ENCODE peak calls at places on chromosome 19, in nine cellular contexts. One of them, this sample, is unnamed.

GRCh38 chr19:17706750-17707181 is 12.5 kb upstream of the MAP1S start:
- DNase-seq in tibial artery: no peak
- DNase-seq in lower lobe of right lung: no peak
- DNase-seq in A549: no peak
- DNase-seq in neuronal stem cell: no peak
- DNase-seq in CD8-positive, alpha-beta T cell: no peak
- DNase-seq in substantia nigra: peak; percentile 67
- DNase-seq in colonic mucosa: no peak
- DNase-seq in stomach: no peak
- DNase-seq in this sample: no peak

GRCh38 chr19:29841209-29841558 is 29.4 kb downstream of the CCNE1 start:
- DNase-seq in stomach: no peak
- DNase-seq in substantia nigra: no peak
- DNase-seq in CD8-positive, alpha-beta T cell: no peak
- DNase-seq in colonic mucosa: no peak
- DNase-seq in lower lobe of right lung: no peak
- DNase-seq in A549: no peak
- DNase-seq in neuronal stem cell: no peak
- DNase-seq in tibial artery: no peak
- DNase-seq in this sample: no peak

GRCh38 chr19:23795462-23795861 is 36.8 kb upstream of the ZNF681 start:
- DNase-seq in CD8-positive, alpha-beta T cell: no peak
- DNase-seq in tibial artery: no peak
- DNase-seq in neuronal stem cell: no peak
- DNase-seq in lower lobe of right lung: no peak
- DNase-seq in substantia nigra: no peak
- DNase-seq in A549: no peak
- DNase-seq in stomach: no peak
- DNase-seq in colonic mucosa: no peak
- DNase-seq in this sample: no peak

GRCh38 chr19:55188620-55189019 is 8.5 kb upstream of the SYT5 start:
- DNase-seq in substantia nigra: no peak
- DNase-seq in neuronal stem cell: no peak
- DNase-seq in A549: no peak
- DNase-seq in CD8-positive, alpha-beta T cell: no peak
- DNase-seq in stomach: no peak
- DNase-seq in tibial artery: no peak
- DNase-seq in colonic mucosa: no peak
- DNase-seq in lower lobe of right lung: no peak
- DNase-seq in this sample: no peak

GRCh38 chr19:30733826-30734550 is 361.8 kb downstream of the ZNF536 start:
- DNase-seq in stomach: no peak
- DNase-seq in lower lobe of right lung: no peak
- DNase-seq in tibial artery: no peak
- DNase-seq in substantia nigra: peak; percentile 18
- DNase-seq in A549: no peak
- DNase-seq in colonic mucosa: no peak
- DNase-seq in neuronal stem cell: peak; percentile 12
- DNase-seq in CD8-positive, alpha-beta T cell: no peak
- DNase-seq in this sample: no peak

GRCh38 chr19:44308011-44308410 is 3.2 kb upstream of the ZNF235 start:
- DNase-seq in colonic mucosa: no peak
- DNase-seq in stomach: no peak
- DNase-seq in lower lobe of right lung: no peak
- DNase-seq in CD8-positive, alpha-beta T cell: no peak
- DNase-seq in neuronal stem cell: no peak
- DNase-seq in substantia nigra: no peak
- DNase-seq in tibial artery: no peak
- DNase-seq in A549: no peak
- DNase-seq in this sample: no peak

GRCh38 chr19:12872941-12873890 is 8.0 kb downstream of the DNASE2 start:
- DNase-seq in neuronal stem cell: no peak
- DNase-seq in CD8-positive, alpha-beta T cell: no peak
- DNase-seq in tibial artery: peak; percentile 36
- DNase-seq in substantia nigra: no peak
- DNase-seq in lower lobe of right lung: peak; percentile 83
- DNase-seq in stomach: peak; percentile 88
- DNase-seq in colonic mucosa: peak; percentile 79
- DNase-seq in A549: no peak
- DNase-seq in this sample: no peak

GRCh38 chr19:15129856-15130580 is 22.8 kb downstream of the SYDE1 start:
- DNase-seq in A549: no peak
- DNase-seq in substantia nigra: no peak
- DNase-seq in lower lobe of right lung: no peak
- DNase-seq in CD8-positive, alpha-beta T cell: no peak
- DNase-seq in stomach: no peak
- DNase-seq in colonic mucosa: peak; percentile 47
- DNase-seq in neuronal stem cell: no peak
- DNase-seq in tibial artery: no peak
- DNase-seq in this sample: no peak

GRCh38 chr19:56875717-56876116 is 35.2 kb upstream of the PEG3 start:
- DNase-seq in A549: no peak
- DNase-seq in substantia nigra: no peak
- DNase-seq in tibial artery: no peak
- DNase-seq in CD8-positive, alpha-beta T cell: no peak
- DNase-seq in neuronal stem cell: no peak
- DNase-seq in lower lobe of right lung: no peak
- DNase-seq in colonic mucosa: no peak
- DNase-seq in stomach: no peak
- DNase-seq in this sample: no peak

GRCh38 chr19:54473071-54473941 is at the start of gene CDC42EP5:
- DNase-seq in stomach: peak; percentile 50
- DNase-seq in neuronal stem cell: no peak
- DNase-seq in A549: no peak
- DNase-seq in lower lobe of right lung: peak; percentile 59
- DNase-seq in tibial artery: peak; percentile 76
- DNase-seq in substantia nigra: peak; percentile 22
- DNase-seq in CD8-positive, alpha-beta T cell: no peak
- DNase-seq in colonic mucosa: peak; percentile 88
- DNase-seq in this sample: no peak

GRCh38 chr19:343941-344624 is 513 bp downstream of the MIER2 start:
- DNase-seq in A549: peak; percentile 47
- DNase-seq in CD8-positive, alpha-beta T cell: no peak
- DNase-seq in neuronal stem cell: peak; percentile 39
- DNase-seq in substantia nigra: no peak
- DNase-seq in tibial artery: no peak
- DNase-seq in lower lobe of right lung: no peak
- DNase-seq in stomach: no peak
- DNase-seq in colonic mucosa: no peak
- DNase-seq in this sample: no peak

GRCh38 chr19:34109596-34109995 is 62.7 kb upstream of the LSM14A start:
- DNase-seq in lower lobe of right lung: no peak
- DNase-seq in neuronal stem cell: no peak
- DNase-seq in A549: no peak
- DNase-seq in stomach: no peak
- DNase-seq in substantia nigra: no peak
- DNase-seq in CD8-positive, alpha-beta T cell: no peak
- DNase-seq in tibial artery: no peak
- DNase-seq in colonic mucosa: no peak
- DNase-seq in this sample: no peak

GRCh38 chr19:55486971-55487883 is 1.0 kb upstream of the SSC5D start:
- DNase-seq in CD8-positive, alpha-beta T cell: no peak
- DNase-seq in neuronal stem cell: no peak
- DNase-seq in A549: peak; percentile 66
- DNase-seq in lower lobe of right lung: no peak
- DNase-seq in stomach: no peak
- DNase-seq in substantia nigra: no peak
- DNase-seq in colonic mucosa: peak; percentile 67
- DNase-seq in tibial artery: peak; percentile 77
- DNase-seq in this sample: peak; percentile 90

GRCh38 chr19:14112051-14112808 is 5.3 kb downstream of the PRKACA start:
- DNase-seq in stomach: no peak
- DNase-seq in lower lobe of right lung: no peak
- DNase-seq in A549: no peak
- DNase-seq in colonic mucosa: no peak
- DNase-seq in CD8-positive, alpha-beta T cell: no peak
- DNase-seq in substantia nigra: peak; percentile 9
- DNase-seq in neuronal stem cell: no peak
- DNase-seq in tibial artery: no peak
- DNase-seq in this sample: no peak

GRCh38 chr19:13053761-13054604 is 48.7 kb downstream of the LYL1 start:
- DNase-seq in tibial artery: peak; percentile 78
- DNase-seq in substantia nigra: peak; percentile 60
- DNase-seq in colonic mucosa: peak; percentile 70
- DNase-seq in neuronal stem cell: peak; percentile 69
- DNase-seq in CD8-positive, alpha-beta T cell: no peak
- DNase-seq in lower lobe of right lung: peak; percentile 90
- DNase-seq in stomach: peak; percentile 89
- DNase-seq in A549: no peak
- DNase-seq in this sample: no peak

GRCh38 chr19:8342684-8343482 is at the start of gene KANK3:
- DNase-seq in substantia nigra: peak; percentile 90
- DNase-seq in colonic mucosa: peak; percentile 99
- DNase-seq in neuronal stem cell: peak; percentile 86
- DNase-seq in A549: peak; percentile 94
- DNase-seq in stomach: peak; percentile 98
- DNase-seq in tibial artery: peak; percentile 94
- DNase-seq in lower lobe of right lung: peak; percentile 99
- DNase-seq in CD8-positive, alpha-beta T cell: peak; percentile 84
- DNase-seq in this sample: no peak

GRCh38 chr19:39481676-39482075 is 1.0 kb downstream of the TIMM50 start:
- DNase-seq in stomach: no peak
- DNase-seq in substantia nigra: no peak
- DNase-seq in lower lobe of right lung: no peak
- DNase-seq in CD8-positive, alpha-beta T cell: no peak
- DNase-seq in A549: no peak
- DNase-seq in tibial artery: no peak
- DNase-seq in colonic mucosa: no peak
- DNase-seq in neuronal stem cell: no peak
- DNase-seq in this sample: no peak
- H3K27ac ChIP-seq in stomach: peak overlapping the region; percentile 91
- H3K27ac ChIP-seq in substantia nigra: no peak overlapping the region
- H3K27ac ChIP-seq in lower lobe of right lung: no peak overlapping the region
- H3K27ac ChIP-seq in CD8-positive, alpha-beta T cell: peak overlapping the region; percentile 82
- H3K27ac ChIP-seq in A549: peak overlapping the region; percentile 92
- H3K27ac ChIP-seq in tibial artery: peak overlapping the region; percentile 87
- H3K27ac ChIP-seq in colonic mucosa: no peak overlapping the region
- H3K27ac ChIP-seq in neuronal stem cell: no peak overlapping the region
- H3K27ac ChIP-seq in this sample: no peak overlapping the region

DNA sequence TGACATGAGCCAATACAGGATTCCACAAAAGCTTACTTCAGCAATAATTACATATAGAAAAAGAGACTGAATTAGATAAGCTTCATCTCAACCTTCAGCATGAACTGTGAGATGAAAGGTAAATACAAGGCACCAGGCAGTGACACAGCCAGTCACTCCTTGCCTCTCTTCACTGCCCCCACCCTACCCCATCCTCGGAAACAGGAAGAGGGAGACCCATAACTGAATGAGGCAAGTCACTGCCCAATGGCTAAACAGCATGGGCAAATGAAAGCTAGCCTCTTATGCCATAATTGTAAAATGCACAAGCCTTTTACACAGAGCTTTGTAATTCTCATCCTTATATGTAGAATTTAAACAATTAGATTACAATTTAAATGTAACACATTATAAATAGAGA is 1.7 kb downstream of the ZNF160 start:
- DNase-seq in tibial artery: no peak
- DNase-seq in A549: no peak
- DNase-seq in substantia nigra: no peak
- DNase-seq in colonic mucosa: no peak
- DNase-seq in neuronal stem cell: no peak
- DNase-seq in CD8-positive, alpha-beta T cell: no peak
- DNase-seq in stomach: no peak
- DNase-seq in lower lobe of right lung: no peak
- DNase-seq in this sample: no peak
- H3K27ac ChIP-seq in tibial artery: peak overlapping the region; percentile 100
- H3K27ac ChIP-seq in A549: no peak overlapping the region
- H3K27ac ChIP-seq in substantia nigra: no peak overlapping the region
- H3K27ac ChIP-seq in colonic mucosa: no peak overlapping the region
- H3K27ac ChIP-seq in neuronal stem cell: no peak overlapping the region
- H3K27ac ChIP-seq in CD8-positive, alpha-beta T cell: no peak overlapping the region
- H3K27ac ChIP-seq in stomach: peak overlapping the region; percentile 87
- H3K27ac ChIP-seq in lower lobe of right lung: no peak overlapping the region
- H3K27ac ChIP-seq in this sample: no peak overlapping the region

GRCh38 chr19:47157455-47158321 is 27.1 kb downstream of the SAE1 start:
- DNase-seq in neuronal stem cell: peak; percentile 73
- DNase-seq in tibial artery: peak; percentile 39
- DNase-seq in CD8-positive, alpha-beta T cell: no peak
- DNase-seq in A549: no peak
- DNase-seq in colonic mucosa: peak; percentile 62
- DNase-seq in stomach: peak; percentile 33
- DNase-seq in substantia nigra: peak; percentile 16
- DNase-seq in lower lobe of right lung: no peak
- DNase-seq in this sample: no peak
- H3K27ac ChIP-seq in neuronal stem cell: peak overlapping the region; percentile 24
- H3K27ac ChIP-seq in tibial artery: peak overlapping the region; percentile 52
- H3K27ac ChIP-seq in CD8-positive, alpha-beta T cell: peak overlapping the region; percentile 41
- H3K27ac ChIP-seq in A549: peak overlapping the region; percentile 63
- H3K27ac ChIP-seq in colonic mucosa: peak overlapping the region; percentile 84
- H3K27ac ChIP-seq in stomach: peak overlapping the region; percentile 84
- H3K27ac ChIP-seq in substantia nigra: peak overlapping the region; percentile 68
- H3K27ac ChIP-seq in lower lobe of right lung: peak overlapping the region; percentile 77
- H3K27ac ChIP-seq in this sample: peak overlapping the region; percentile 59

GRCh38 chr19:11201791-11202190 is 4.4 kb upstream of the KANK2 start:
- DNase-seq in CD8-positive, alpha-beta T cell: no peak
- DNase-seq in tibial artery: no peak
- DNase-seq in lower lobe of right lung: no peak
- DNase-seq in substantia nigra: no peak
- DNase-seq in A549: no peak
- DNase-seq in stomach: no peak
- DNase-seq in colonic mucosa: no peak
- DNase-seq in neuronal stem cell: no peak
- DNase-seq in this sample: no peak

GRCh38 chr19:11199517-11199916 is 2.2 kb upstream of the KANK2 start:
- DNase-seq in tibial artery: no peak
- DNase-seq in neuronal stem cell: no peak
- DNase-seq in substantia nigra: no peak
- DNase-seq in CD8-positive, alpha-beta T cell: no peak
- DNase-seq in stomach: no peak
- DNase-seq in colonic mucosa: no peak
- DNase-seq in A549: no peak
- DNase-seq in lower lobe of right lung: no peak
- DNase-seq in this sample: no peak

GRCh38 chr19:11200015-11200574 is 2.8 kb upstream of the KANK2 start:
- DNase-seq in tibial artery: no peak
- DNase-seq in neuronal stem cell: no peak
- DNase-seq in substantia nigra: no peak
- DNase-seq in A549: no peak
- DNase-seq in stomach: no peak
- DNase-seq in colonic mucosa: no peak
- DNase-seq in lower lobe of right lung: no peak
- DNase-seq in CD8-positive, alpha-beta T cell: no peak
- DNase-seq in this sample: no peak

GRCh38 chr19:11202488-11203193 is 5.3 kb upstream of the KANK2 start:
- DNase-seq in A549: no peak
- DNase-seq in CD8-positive, alpha-beta T cell: no peak
- DNase-seq in stomach: no peak
- DNase-seq in tibial artery: no peak
- DNase-seq in lower lobe of right lung: no peak
- DNase-seq in colonic mucosa: no peak
- DNase-seq in substantia nigra: no peak
- DNase-seq in neuronal stem cell: no peak
- DNase-seq in this sample: no peak

DNA sequence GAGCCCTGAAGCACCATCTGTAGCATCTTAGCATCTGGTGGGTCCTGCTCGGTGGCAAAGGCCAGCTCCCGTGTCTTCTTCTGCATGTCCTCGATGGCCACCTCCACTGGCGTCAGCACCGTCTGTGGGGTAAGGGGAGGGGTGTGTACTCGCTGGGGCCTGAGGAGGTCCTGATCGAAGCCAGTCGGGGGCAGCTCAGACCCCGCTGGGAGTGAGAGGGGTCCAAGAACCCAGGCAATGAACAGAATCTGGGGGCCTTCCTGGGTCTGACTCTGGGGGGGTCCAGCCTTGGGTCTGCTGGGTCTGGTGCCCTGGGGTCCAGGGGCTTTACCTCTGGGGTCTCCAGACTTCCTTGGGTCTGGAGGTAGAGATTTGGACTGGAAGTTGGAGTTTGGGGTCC is 3.6 kb upstream of the KANK2 start:
- DNase-seq in stomach: no peak
- DNase-seq in neuronal stem cell: no peak
- DNase-seq in tibial artery: no peak
- DNase-seq in CD8-positive, alpha-beta T cell: no peak
- DNase-seq in A549: no peak
- DNase-seq in lower lobe of right lung: no peak
- DNase-seq in substantia nigra: no peak
- DNase-seq in colonic mucosa: no peak
- DNase-seq in this sample: no peak
- H3K27ac ChIP-seq in stomach: peak overlapping the region; percentile 94
- H3K27ac ChIP-seq in neuronal stem cell: no peak overlapping the region
- H3K27ac ChIP-seq in tibial artery: peak overlapping the region; percentile 98
- H3K27ac ChIP-seq in CD8-positive, alpha-beta T cell: no peak overlapping the region
- H3K27ac ChIP-seq in A549: peak overlapping the region; percentile 98
- H3K27ac ChIP-seq in lower lobe of right lung: no peak overlapping the region
- H3K27ac ChIP-seq in substantia nigra: no peak overlapping the region
- H3K27ac ChIP-seq in colonic mucosa: no peak overlapping the region
- H3K27ac ChIP-seq in this sample: peak overlapping the region; percentile 95